ENCODE peak calls at places on chromosomes 13 and 19, in seven cellular contexts. W, F, J, A, H, Z and M are unnamed samples.

GRCh38 chr19:6076675-6077463 is 33.4 kb downstream of the RFX2 start:
- DNase-seq in W (no peak), F (no peak), J (no peak), A (peak), H (peak), Z (peak), M (no peak)

GRCh38 chr13:94121686-94122085 is 357.8 kb downstream of the DCT start:
- DNase-seq in W (no peak), F (no peak), J (no peak), A (no peak), H (peak), Z (peak), M (peak)

GRCh38 chr19:14368011-14368513 is 13.2 kb upstream of the ADGRE5 start:
- DNase-seq in W (no peak), F (no peak), J (no peak), A (no peak), H (no peak), Z (no peak), M (no peak)

GRCh38 chr13:71339736-71340135 is 527.3 kb downstream of the DACH1 start:
- DNase-seq in W (no peak), F (no peak), J (no peak), A (no peak), H (no peak), Z (no peak), M (no peak)

GRCh38 chr19:2771786-2772674 is 11.0 kb downstream of the SGTA start:
- DNase-seq in W (no peak), F (no peak), J (no peak), A (no peak), H (no peak), Z (no peak), M (no peak)

GRCh38 chr19:45009625-45010255 is 8.5 kb downstream of the RELB start:
- DNase-seq in W (no peak), F (no peak), J (no peak), A (no peak), H (no peak), Z (no peak), M (no peak)

GRCh38 chr19:48796468-48797083 is 14.3 kb downstream of the BCAT2 start:
- DNase-seq in W (no peak), F (no peak), J (no peak), A (no peak), H (no peak), Z (no peak), M (no peak)

GRCh38 chr19:13887529-13887928 is 10.6 kb downstream of the NANOS3 start:
- DNase-seq in W (no peak), F (no peak), J (no peak), A (no peak), H (peak), Z (no peak), M (no peak)

GRCh38 chr19:9674669-9675357 is at the start of gene ZNF562:
- DNase-seq in W (peak), F (peak), J (peak), A (peak), H (peak), Z (peak), M (peak)

GRCh38 chr19:38831142-38831605 is 420 bp downstream of the ECH1 start:
- DNase-seq in W (peak), F (peak), J (no peak), A (peak), H (peak), Z (peak), M (peak)

GRCh38 chr13:28136916-28137315 is 1.4 kb upstream of the PAN3 start:
- DNase-seq in W (no peak), F (no peak), J (no peak), A (no peak), H (no peak), Z (no peak), M (no peak)

GRCh38 chr19:38263696-38264485 is 482 bp upstream of the SPINT2 start:
- DNase-seq in W (peak), F (peak), J (peak), A (peak), H (peak), Z (no peak), M (peak)

GRCh38 chr13:28145049-28145448 is 6.7 kb downstream of the PAN3 start:
- DNase-seq in W (no peak), F (no peak), J (no peak), A (no peak), H (no peak), Z (no peak), M (no peak)